ENCODE peak calls at places on chromosomes 7 and 10, in five cellular contexts. U is choroid plexus epithelial cell, J is BJ, Z is Peyer's patch, Y is fibroblast of mammary gland. W is an unnamed sample.

GRCh38 chr10:23065549-23065948 is 29.8 kb upstream of the MSRB2 start:
- DNase-seq in Z (no peak), U (peak), Y (peak), J (peak), W (peak)

GRCh38 chr7:81574723-81575326 is 195.0 kb downstream of the HGF start:
- DNase-seq in J (no peak), U (peak), Z (no peak), Y (no peak), W (no peak)

GRCh38 chr10:85548038-85548437 is 818.6 kb downstream of the GRID1 start:
- DNase-seq in J (no peak), Z (no peak), Y (peak), U (peak), W (peak)

GRCh38 chr10:48981310-48981907 is 41.8 kb upstream of the LRRC18 start:
- DNase-seq in Y (peak), U (peak), Z (peak), J (no peak), W (peak)

GRCh38 chr7:40859965-40860543 is 725.2 kb downstream of the SUGCT start:
- DNase-seq in U (no peak), J (no peak), Y (no peak), Z (no peak), W (no peak)

GRCh38 chr7:144834516-144835165 is 1.2 kb downstream of the TPK1 start:
- DNase-seq in U (peak), Z (peak), J (no peak), Y (peak), W (peak)

GRCh38 chr10:124066744-124067714 is 26.4 kb downstream of the CHST15 start:
- DNase-seq in Y (no peak), J (no peak), Z (no peak), U (no peak), W (no peak)

GRCh38 chr7:152683297-152683696 is 7.4 kb upstream of the XRCC2 start:
- DNase-seq in Z (no peak), J (no peak), Y (no peak), U (no peak), W (no peak)

GRCh38 chr10:131937832-131938231 is 37.0 kb downstream of the PPP2R2D start:
- DNase-seq in J (no peak), Z (no peak), U (no peak), Y (no peak), W (no peak)

GRCh38 chr10:11631291-11631690 is 19.8 kb upstream of the USP6NL start:
- DNase-seq in U (no peak), Y (no peak), Z (no peak), J (no peak), W (no peak)

GRCh38 chr10:79938728-79939380 is 10.1 kb downstream of the SFTPD start:
- DNase-seq in Y (no peak), U (no peak), J (no peak), Z (peak), W (no peak)

GRCh38 chr7:156014201-156014600 is 201.9 kb upstream of the SHH start:
- DNase-seq in Z (no peak), J (no peak), U (no peak), Y (no peak), W (no peak)

GRCh38 chr7:37920619-37921339 is at the start of gene EPDR1:
- DNase-seq in J (no peak), Z (no peak), U (no peak), Y (no peak), W (peak)
- TF ChIP-seq CTCF in J (peak), Z (no peak), U (peak), Y (no peak), W (no peak)

GRCh38 chr10:5449823-5450222 is 37.5 kb downstream of the NET1 start:
- DNase-seq in U (peak), Z (no peak), J (no peak), Y (peak), W (peak)

GRCh38 chr10:5448333-5449048 is 36.1 kb downstream of the NET1 start:
- DNase-seq in J (no peak), Y (no peak), U (no peak), Z (no peak), W (no peak)

GRCh38 chr10:5447611-5448071 is 35.3 kb downstream of the NET1 start:
- DNase-seq in Z (no peak), J (no peak), U (no peak), Y (no peak), W (no peak)

GRCh38 chr10:5450605-5451384 is 38.4 kb downstream of the NET1 start:
- DNase-seq in Y (no peak), Z (no peak), J (no peak), U (no peak), W (no peak)

DNA sequence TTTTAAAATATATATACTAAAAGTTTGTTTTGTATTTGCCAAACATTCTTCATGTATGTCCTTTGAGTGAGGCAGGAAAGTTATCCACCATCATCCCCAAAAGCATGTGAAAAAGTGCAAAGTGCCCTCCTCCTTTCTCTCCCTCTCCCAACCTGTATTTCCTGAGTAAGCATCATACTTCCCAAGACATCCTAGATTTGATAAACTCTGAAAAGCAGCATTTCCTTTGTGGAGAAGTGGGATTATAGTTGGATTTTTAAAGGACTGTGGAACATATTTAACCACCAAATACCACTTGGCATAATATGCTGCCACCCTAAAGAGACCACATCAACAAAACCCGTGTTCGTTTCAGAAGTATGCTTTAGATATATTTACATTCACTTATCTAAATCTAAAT is 36.9 kb downstream of the NET1 start:
- DNase-seq in J (no peak), Z (no peak), U (no peak), Y (no peak), W (no peak)
- H3K4me3 ChIP-seq in J (peak), Z (no peak), U (no peak), Y (peak), W (peak)

GRCh38 chr10:91566142-91566541 is 66.7 kb downstream of the PPP1R3C start:
- DNase-seq in J (no peak), Y (no peak), U (no peak), Z (no peak), W (no peak)
- TF ChIP-seq CTCF in J (no peak), Y (no peak), U (no peak), Z (no peak), W (no peak)

GRCh38 chr7:157313645-157314044 is 23.2 kb upstream of the DNAJB6 start:
- DNase-seq in Z (no peak), J (no peak), Y (no peak), U (no peak), W (no peak)

GRCh38 chr7:157312941-157313340 is 23.9 kb upstream of the DNAJB6 start:
- DNase-seq in Y (no peak), Z (no peak), U (no peak), J (no peak), W (no peak)

GRCh38 chr7:157307534-157307838 is 29.3 kb upstream of the DNAJB6 start:
- DNase-seq in Y (no peak), Z (no peak), J (no peak), U (no peak), W (no peak)

GRCh38 chr7:157309990-157310668 is 26.7 kb upstream of the DNAJB6 start:
- DNase-seq in U (peak), Z (no peak), J (peak), Y (peak), W (peak)

DNA sequence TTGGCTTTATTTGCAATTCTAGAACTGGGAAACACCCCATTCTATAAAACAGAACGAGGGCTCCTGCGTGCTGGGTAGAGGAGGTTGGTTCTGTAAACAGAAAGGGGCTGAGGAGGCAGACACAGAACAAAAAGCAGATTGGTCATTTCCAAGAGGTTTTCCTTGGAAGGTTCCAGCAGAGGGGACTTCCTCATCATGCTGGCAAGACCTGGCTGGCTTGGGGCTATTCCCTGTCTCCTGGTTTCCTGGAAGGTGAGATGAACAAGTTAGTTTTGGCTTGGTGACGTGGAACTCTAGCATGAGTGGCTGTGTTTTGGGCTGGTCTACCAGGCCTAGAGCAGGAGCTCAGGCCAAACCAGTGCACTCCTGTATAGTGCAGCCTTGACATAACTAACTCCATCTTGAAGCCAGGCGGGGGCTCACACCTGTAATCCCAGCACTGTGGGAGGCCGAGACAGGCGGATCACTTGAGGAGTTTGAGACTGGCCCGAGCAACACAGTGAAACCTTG is 26.1 kb upstream of the DNAJB6 start:
- DNase-seq in U (no peak), Y (no peak), Z (no peak), J (no peak), W (no peak)
- H3K4me3 ChIP-seq in U (no peak), Y (no peak), Z (no peak), J (no peak), W (no peak)

DNA sequence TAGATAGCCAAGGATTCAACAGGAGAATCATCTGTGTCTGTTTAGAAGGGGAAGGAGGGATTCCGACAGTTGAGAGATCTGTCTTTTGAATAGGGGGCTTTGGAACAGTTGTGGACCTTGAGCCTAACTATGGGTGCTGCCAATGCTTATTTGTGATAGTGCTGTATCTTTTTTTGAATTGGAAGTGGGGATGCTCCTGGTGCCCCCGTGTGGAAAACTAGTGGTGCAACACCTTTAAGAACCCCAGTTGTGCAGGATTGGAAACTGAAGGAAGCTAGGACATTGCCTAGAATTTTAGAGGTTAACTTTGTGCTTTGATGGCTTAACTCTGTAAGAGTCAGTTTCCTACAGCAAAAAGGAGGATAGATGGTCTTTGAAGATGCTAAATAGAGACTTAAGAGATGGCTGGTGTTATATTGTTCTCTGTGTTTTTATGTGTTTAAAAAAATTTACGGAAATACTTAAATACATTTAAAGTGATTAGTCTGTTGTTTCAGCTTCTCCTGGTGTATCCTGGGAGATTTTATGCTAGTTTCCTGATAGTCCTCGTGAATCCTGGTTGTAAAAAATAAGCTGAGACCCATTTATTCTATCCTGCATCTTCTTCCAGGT is 69.3 kb downstream of the AP3M1 start:
- DNase-seq in Z (peak), Y (peak), U (peak), J (no peak), W (peak)
- TF ChIP-seq CTCF in Z (peak), Y (peak), U (peak), J (peak), W (peak)

GRCh38 chr10:121990015-121990677 is 1.2 kb downstream of the TACC2 start:
- DNase-seq in U (peak), Y (no peak), J (no peak), Z (no peak), W (no peak)

GRCh38 chr10:121988361-121989324 is at the start of gene TACC2:
- DNase-seq in J (no peak), Z (no peak), U (no peak), Y (no peak), W (no peak)

GRCh38 chr10:121999301-121999700 is 10.3 kb downstream of the TACC2 start:
- DNase-seq in U (peak), J (peak), Z (no peak), Y (peak), W (peak)

GRCh38 chr10:121998462-121998861 is 9.5 kb downstream of the TACC2 start:
- DNase-seq in Z (no peak), U (no peak), J (no peak), Y (no peak), W (no peak)

GRCh38 chr10:121994429-121994881 is 5.5 kb downstream of the TACC2 start:
- DNase-seq in Z (no peak), Y (no peak), U (peak), J (no peak), W (no peak)
- H3K4me3 ChIP-seq in Z (no peak), Y (no peak), U (no peak), J (no peak), W (no peak)

GRCh38 chr7:140685407-140686087 is 11.0 kb upstream of the NDUFB2 start:
- DNase-seq in Z (no peak), U (no peak), J (no peak), Y (no peak), W (no peak)

GRCh38 chr7:140686921-140687320 is 9.6 kb upstream of the NDUFB2 start:
- DNase-seq in J (no peak), Z (no peak), Y (no peak), U (no peak), W (no peak)

GRCh38 chr7:140691368-140692045 is 5.0 kb upstream of the NDUFB2 start:
- DNase-seq in Z (no peak), Y (no peak), J (no peak), U (no peak), W (no peak)

GRCh38 chr7:140688341-140688740 is 8.2 kb upstream of the NDUFB2 start:
- DNase-seq in Z (no peak), Y (no peak), J (no peak), U (no peak), W (no peak)

GRCh38 chr7:140689199-140690152 is 7.0 kb upstream of the NDUFB2 start:
- DNase-seq in J (no peak), U (no peak), Y (no peak), Z (no peak), W (no peak)
- TF ChIP-seq CTCF in J (no peak), U (no peak), Y (no peak), Z (no peak), W (no peak)